ENCODE peak calls at places on chromosomes 3 and 15, in four cellular contexts. O, E, M and Z are unnamed samples.

GRCh38 chr3:40753371-40753770 is 228.6 kb downstream of the ZNF621 start:
- DNase-seq in M (no peak), E (no peak), O (no peak), Z (no peak)

GRCh38 chr3:196216081-196216564 is at the start of gene SLC51A:
- DNase-seq in E (no peak), O (peak; percentile 71), M (no peak), Z (no peak)

GRCh38 chr15:93018574-93018973 is 70.4 kb downstream of the RGMA start:
- DNase-seq in O (no peak), E (no peak), M (no peak), Z (peak; percentile 26)

GRCh38 chr3:32562640-32563039 is 8.0 kb downstream of the DYNC1LI1 start:
- DNase-seq in O (no peak), M (no peak), E (no peak), Z (no peak)

GRCh38 chr3:85170646-85171045 is 211.9 kb downstream of the CADM2 start:
- DNase-seq in O (no peak), E (no peak), M (no peak), Z (no peak)

GRCh38 chr3:185727873-185728272 is 97.0 kb downstream of the IGF2BP2 start:
- DNase-seq in M (peak; percentile 48), E (no peak), O (no peak), Z (peak; percentile 62)

GRCh38 chr15:36614016-36614415 is 34.6 kb downstream of the CDIN1 start:
- DNase-seq in M (no peak), E (no peak), O (no peak), Z (no peak)

GRCh38 chr15:94126999-94127398 is 104.4 kb upstream of the MCTP2 start:
- DNase-seq in M (no peak), E (no peak), O (no peak), Z (no peak)

GRCh38 chr15:83380682-83381081 is 66.5 kb upstream of the SH3GL3 start:
- DNase-seq in E (peak; percentile 10), O (peak; percentile 45), M (peak; percentile 63), Z (peak; percentile 83)

GRCh38 chr15:75672646-75673425 is 25.1 kb downstream of the SNX33 start:
- DNase-seq in M (peak; percentile 35), O (peak; percentile 74), E (no peak), Z (peak; percentile 34)

GRCh38 chr15:88454867-88455810 is 12.0 kb downstream of the MRPL46 start:
- DNase-seq in M (peak; percentile 77), O (peak; percentile 72), E (peak; percentile 40), Z (peak; percentile 73)

GRCh38 chr15:62165029-62165792 is at the start of gene C2CD4B:
- DNase-seq in E (peak; percentile 23), M (peak; percentile 89), O (peak; percentile 49), Z (no peak)

GRCh38 chr3:178381555-178381954 is 154.7 kb upstream of the KCNMB2 start:
- DNase-seq in E (no peak), O (no peak), M (peak; percentile 13), Z (no peak)

GRCh38 chr3:27659279-27660021 is 62.7 kb downstream of the EOMES start:
- DNase-seq in M (peak; percentile 60), E (peak; percentile 18), O (peak; percentile 72), Z (peak; percentile 61)

GRCh38 chr3:48415251-48415953 is 14.5 kb downstream of the PLXNB1 start:
- DNase-seq in M (no peak), O (no peak), E (no peak), Z (no peak)

GRCh38 chr3:128624526-128625138 is 26.0 kb downstream of the RPN1 start:
- DNase-seq in O (peak; percentile 70), E (no peak), M (peak; percentile 19), Z (no peak)

GRCh38 chr15:58453931-58454793 is 22.4 kb downstream of the LIPC start:
- DNase-seq in E (peak; percentile 48), O (no peak), M (no peak), Z (peak; percentile 17)

GRCh38 chr3:53152316-53152715 is 8.7 kb upstream of the PRKCD start:
- DNase-seq in E (no peak), O (no peak), M (no peak), Z (no peak)

GRCh38 chr3:101853465-101853864 is 4.2 kb downstream of the NFKBIZ start:
- DNase-seq in M (no peak), O (no peak), E (no peak), Z (no peak)

GRCh38 chr3:50515565-50516047 is 12.2 kb upstream of the CACNA2D2 start:
- DNase-seq in E (no peak), O (peak; percentile 93), M (peak; percentile 21), Z (no peak)

GRCh38 chr3:36525115-36525711 is 144.9 kb downstream of the STAC start:
- DNase-seq in E (no peak), M (peak; percentile 14), O (no peak), Z (peak; percentile 53)

GRCh38 chr15:33279613-33280205 is 31.1 kb upstream of the RYR3 start:
- DNase-seq in O (no peak), M (peak; percentile 67), E (no peak), Z (peak; percentile 91)

GRCh38 chr3:156741935-156742334 is 67.5 kb downstream of the TIPARP start:
- DNase-seq in E (no peak), M (no peak), O (no peak), Z (no peak)

GRCh38 chr3:113231827-113232253 is 20.5 kb downstream of the BOC start:
- DNase-seq in E (no peak), O (peak; percentile 82), M (peak; percentile 41), Z (peak; percentile 100)